ENCODE peak calls at places on chromosome 20, in six cellular contexts. J, A, L, V, D and Q are unnamed samples.

GRCh38 chr20:51697119-51697826 is 70.9 kb downstream of the ATP9A start:
- DNase-seq in A (no peak), V (no peak), L (no peak), D (no peak), J (no peak), Q (no peak)

GRCh38 chr20:25039697-25040437 is 18.1 kb downstream of the ACSS1 start:
- DNase-seq in A (no peak), J (no peak), D (no peak), L (no peak), V (no peak), Q (no peak)

GRCh38 chr20:21435576-21435975 is 38.2 kb upstream of the NKX2-4 start:
- DNase-seq in D (no peak), V (no peak), A (no peak), L (no peak), J (no peak), Q (no peak)

GRCh38 chr20:45154183-45154582 is 20.5 kb upstream of the PI3 start:
- DNase-seq in J (no peak), L (no peak), A (no peak), V (no peak), D (no peak), Q (no peak)

GRCh38 chr20:50019466-50020256 is 36.9 kb downstream of the SNAI1 start:
- DNase-seq in V (no peak), A (no peak), J (no peak), L (no peak), D (no peak), Q (no peak)

GRCh38 chr20:40691566-40692239 is 2.7 kb upstream of the MAFB start:
- DNase-seq in V (no peak), A (no peak), J (no peak), L (no peak), D (no peak), Q (no peak)

GRCh38 chr20:44720994-44721784 is 6.0 kb downstream of the CCN5 start:
- DNase-seq in D (no peak), A (no peak), V (no peak), L (no peak), J (no peak), Q (no peak)

GRCh38 chr20:46789339-46789984 is 80.0 kb downstream of the SLC2A10 start:
- DNase-seq in A (no peak), D (no peak), L (no peak), V (no peak), J (no peak), Q (no peak)

GRCh38 chr20:25083141-25083772 is 1.3 kb upstream of the VSX1 start:
- DNase-seq in J (no peak), A (no peak), V (no peak), D (no peak), L (no peak), Q (no peak)

GRCh38 chr20:24870876-24871275 is 78.2 kb upstream of the CST7 start:
- DNase-seq in J (no peak), V (no peak), A (no peak), L (no peak), D (no peak), Q (no peak)

GRCh38 chr20:50690979-50691584 is at the start of gene RIPOR3:
- DNase-seq in J (no peak), A (peak; percentile 82), D (no peak), L (no peak), V (no peak), Q (no peak)

GRCh38 chr20:51767018-51767866 is 948 bp downstream of the ATP9A start:
- DNase-seq in D (no peak), A (peak; percentile 55), J (peak; percentile 83), L (peak; percentile 67), V (no peak), Q (peak; percentile 25)

GRCh38 chr20:18904624-18905023 is 91.0 kb downstream of the SCP2D1 start:
- DNase-seq in J (no peak), V (no peak), D (no peak), L (no peak), A (no peak), Q (no peak)

GRCh38 chr20:57458400-57459160 is 66.4 kb downstream of the CTCFL start:
- DNase-seq in L (no peak), A (no peak), V (no peak), J (no peak), D (no peak), Q (no peak)

GRCh38 chr20:34017610-34018009 is 23.9 kb downstream of the RALY start:
- DNase-seq in V (no peak), A (no peak), J (no peak), D (no peak), L (no peak), Q (no peak)

GRCh38 chr20:5918856-5919633 is 31.3 kb downstream of the TRMT6 start:
- DNase-seq in V (no peak), L (no peak), A (no peak), J (peak; percentile 53), D (no peak), Q (no peak)

GRCh38 chr20:1336699-1337387 is 7.9 kb upstream of the SDCBP2 start:
- DNase-seq in J (no peak), A (no peak), D (no peak), V (no peak), L (no peak), Q (no peak)

GRCh38 chr20:6265204-6265904 is 142.5 kb upstream of the FERMT1 start:
- DNase-seq in L (no peak), A (no peak), J (peak; percentile 55), V (no peak), D (no peak), Q (no peak)

GRCh38 chr20:49161428-49162152 is 26.5 kb downstream of the STAU1 start:
- DNase-seq in V (no peak), D (no peak), L (no peak), J (peak; percentile 86), A (no peak), Q (no peak)

GRCh38 chr20:45306431-45306982 is at the start of gene RBPJL:
- DNase-seq in V (no peak), L (no peak), J (no peak), A (peak; percentile 82), D (peak; percentile 51), Q (no peak)

GRCh38 chr20:10004900-10005299 is 29.9 kb upstream of the ANKEF1 start:
- DNase-seq in A (no peak), L (no peak), V (no peak), J (no peak), D (no peak), Q (no peak)

GRCh38 chr20:49595346-49595745 is 27.4 kb upstream of the PTGIS start:
- DNase-seq in J (no peak), L (no peak), A (no peak), D (no peak), V (no peak), Q (no peak)

GRCh38 chr20:17565164-17565845 is 4.6 kb upstream of the DSTN start:
- DNase-seq in J (no peak), V (no peak), D (no peak), A (no peak), L (no peak), Q (no peak)
- TF ChIP-seq POLR2A in J (no peak), V (no peak), D (no peak), A (no peak), L (no peak), Q (no peak)

GRCh38 chr20:64130876-64131275 is 23.5 kb upstream of the NPBWR2 start:
- DNase-seq in L (no peak), V (no peak), A (no peak), D (no peak), J (no peak), Q (no peak)

GRCh38 chr20:64129146-64129782 is 21.9 kb upstream of the NPBWR2 start:
- DNase-seq in L (no peak), A (no peak), J (no peak), V (no peak), D (no peak), Q (no peak)

GRCh38 chr20:64133951-64134407 is 26.6 kb upstream of the NPBWR2 start:
- DNase-seq in J (no peak), A (no peak), D (peak; percentile 12), L (no peak), V (no peak), Q (no peak)

GRCh38 chr20:64130271-64130670 is 22.9 kb upstream of the NPBWR2 start:
- DNase-seq in V (no peak), J (no peak), A (no peak), D (no peak), L (no peak), Q (no peak)

GRCh38 chr20:64131406-64131805 is 24.0 kb upstream of the NPBWR2 start:
- DNase-seq in J (peak; percentile 60), L (no peak), D (peak; percentile 8), V (no peak), A (no peak), Q (no peak)
- TF ChIP-seq TAF1 in J (no peak), L (no peak), D (no peak), V (no peak), A (no peak), Q (no peak)

DNA sequence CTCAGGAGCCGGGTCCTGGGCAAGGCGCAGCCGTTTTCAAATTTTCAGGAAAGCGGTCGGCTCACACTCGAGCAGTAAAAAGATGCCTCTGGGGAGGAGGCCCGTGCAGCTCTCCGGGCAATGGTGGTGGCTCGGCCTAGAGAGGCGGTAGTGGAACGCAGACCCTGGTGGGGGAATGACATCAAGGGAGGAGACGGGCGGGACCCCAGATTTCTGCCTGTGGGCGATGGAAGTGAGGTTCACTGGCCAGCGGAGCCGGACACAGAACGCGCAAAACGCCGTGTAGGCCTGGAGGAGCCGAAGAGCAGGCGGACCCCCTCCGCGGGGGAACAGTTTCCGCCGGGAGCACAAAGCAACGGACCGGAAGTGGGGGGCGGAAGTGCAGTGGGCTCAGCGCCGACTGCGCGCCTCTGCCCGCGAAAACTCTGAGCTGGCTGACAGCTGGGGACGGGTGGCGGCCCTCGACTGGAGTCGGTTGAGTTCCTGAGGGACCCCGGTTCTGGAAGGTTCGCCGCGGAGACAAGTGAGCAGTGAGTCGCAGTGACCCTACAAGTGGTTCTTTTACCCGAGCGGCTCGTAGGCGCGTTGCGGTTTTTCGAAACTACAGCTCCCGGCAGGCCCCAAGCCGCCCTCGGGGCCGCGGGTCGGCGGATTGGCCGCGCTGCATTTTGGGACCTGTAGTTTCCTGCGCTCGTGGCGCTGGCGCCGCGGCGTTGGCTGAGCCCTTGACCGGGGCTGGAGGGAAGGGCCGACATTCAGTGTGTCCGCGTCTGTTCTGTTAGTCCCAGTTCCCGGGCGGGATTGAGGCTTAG is at the start of gene RTEL1:
- DNase-seq in L (no peak), D (peak; percentile 100), A (peak; percentile 85), V (peak; percentile 59), J (peak; percentile 93), Q (peak; percentile 100)
- TF ChIP-seq POLR2A in L (peak; percentile 47), D (no peak), A (peak; percentile 83), V (no peak), J (peak; percentile 74), Q (peak; percentile 54)

GRCh38 chr20:58890073-58890453 is 37.5 kb downstream of the GNAS start:
- DNase-seq in L (no peak), A (no peak), J (no peak), D (no peak), V (no peak), Q (no peak)
- TF ChIP-seq TAF1 in L (no peak), A (no peak), J (no peak), D (no peak), V (no peak), Q (no peak)

GRCh38 chr20:59165794-59166709 is 2.4 kb downstream of the ZNF831 start:
- DNase-seq in J (no peak), A (no peak), L (no peak), V (no peak), D (no peak), Q (no peak)
- TF ChIP-seq POLR2A in J (no peak), A (no peak), L (no peak), V (no peak), D (no peak), Q (no peak)